ENCODE peak calls at places on chromosomes 3 and 15, in seven cellular contexts. I is brain microvascular endothelial cell, S is PC-3, G is upper lobe of right lung, X is epithelial cell of esophagus, O is GM12878, H is keratinocyte. B is an unnamed sample.

GRCh38 chr3:64272842-64273241 is 47.6 kb upstream of the PRICKLE2 start:
- DNase-seq in S (no peak), I (no peak), X (no peak), H (no peak), G (no peak), O (no peak), B (no peak)

GRCh38 chr3:187689984-187690383 is 12.4 kb downstream of the RTP2 start:
- DNase-seq in X (no peak), G (no peak), I (peak), S (no peak), H (no peak), O (no peak), B (no peak)

GRCh38 chr15:92123848-92124631 is 269.6 kb upstream of the ST8SIA2 start:
- DNase-seq in G (no peak), X (no peak), I (no peak), O (no peak), H (no peak), S (no peak), B (no peak)

GRCh38 chr3:30770387-30770786 is 124.1 kb downstream of the GADL1 start:
- DNase-seq in G (no peak), H (peak), S (peak), O (no peak), I (peak), X (peak), B (no peak)

GRCh38 chr3:69746119-69746518 is 6.9 kb downstream of the MITF start:
- DNase-seq in I (no peak), O (no peak), G (no peak), H (no peak), X (no peak), S (no peak), B (no peak)

GRCh38 chr3:58560771-58561311 is 16.4 kb downstream of the FAM107A start:
- DNase-seq in X (peak), H (peak), I (peak), S (peak), G (no peak), O (no peak), B (no peak)

GRCh38 chr3:125990253-125990970 is 21.4 kb downstream of the ROPN1B start:
- DNase-seq in H (peak), X (peak), G (peak), O (peak), I (peak), S (peak), B (peak)

GRCh38 chr3:166498439-166498838 is 661.2 kb upstream of the BCHE start:
- DNase-seq in O (no peak), H (no peak), X (peak), G (no peak), I (no peak), S (no peak), B (no peak)

GRCh38 chr3:42764115-42764514 is 8.9 kb downstream of the CCDC13 start:
- DNase-seq in H (no peak), I (no peak), X (no peak), S (peak), O (no peak), G (no peak), B (no peak)

GRCh38 chr3:109994853-109995252 is 657.5 kb upstream of the DPPA4 start:
- DNase-seq in G (no peak), I (no peak), X (peak), S (peak), H (no peak), O (no peak), B (no peak)

GRCh38 chr15:101652783-101653430 is 726 bp upstream of the TM2D3 start:
- DNase-seq in S (peak), O (no peak), I (peak), X (peak), H (no peak), G (no peak), B (no peak)

GRCh38 chr3:102182162-102182561 is 252.7 kb upstream of the ZPLD1 start:
- DNase-seq in I (peak), S (no peak), G (no peak), H (no peak), X (peak), O (no peak), B (no peak)

GRCh38 chr3:31029756-31030155 is 135.3 kb upstream of the GADL1 start:
- DNase-seq in G (no peak), O (no peak), S (no peak), H (no peak), I (no peak), X (no peak), B (no peak)

GRCh38 chr3:66047321-66048050 is 8.8 kb upstream of the MAGI1 start:
- DNase-seq in G (no peak), I (peak), H (no peak), O (no peak), X (no peak), S (no peak), B (no peak)

GRCh38 chr3:137572931-137573330 is 191.2 kb upstream of the SOX14 start:
- DNase-seq in I (no peak), O (no peak), G (no peak), H (no peak), X (no peak), S (no peak), B (no peak)

GRCh38 chr3:124895756-124896155 is 8.6 kb upstream of the ITGB5 start:
- DNase-seq in G (no peak), S (no peak), X (no peak), I (no peak), O (no peak), H (no peak), B (no peak)

GRCh38 chr15:76058714-76059319 is 968 bp upstream of the TMEM266 start:
- DNase-seq in X (peak), S (peak), H (no peak), I (no peak), G (no peak), O (peak), B (peak)

GRCh38 chr3:146131616-146132410 is 29.2 kb downstream of the PLOD2 start:
- DNase-seq in I (peak), G (no peak), O (no peak), S (peak), H (no peak), X (peak), B (no peak)

GRCh38 chr15:75361989-75362641 is 6.3 kb downstream of the MAN2C1 start:
- DNase-seq in G (no peak), X (no peak), H (no peak), I (no peak), O (no peak), S (no peak), B (no peak)

GRCh38 chr3:134874737-134875413 is 79.8 kb downstream of the EPHB1 start:
- DNase-seq in O (no peak), X (no peak), H (no peak), I (no peak), G (no peak), S (no peak), B (no peak)

GRCh38 chr3:133827136-133827535 is 21.5 kb downstream of the SRPRB start:
- DNase-seq in G (no peak), S (no peak), O (no peak), H (no peak), X (no peak), I (no peak), B (no peak)

GRCh38 chr15:87228460-87228859 is 1028.1 kb downstream of the NTRK3 start:
- DNase-seq in H (no peak), X (no peak), G (no peak), I (no peak), O (no peak), S (no peak), B (no peak)

GRCh38 chr3:126960604-126960995 is 22.3 kb upstream of the PLXNA1 start:
- DNase-seq in H (no peak), S (no peak), O (no peak), G (peak), I (no peak), X (no peak), B (no peak)

GRCh38 chr15:29126208-29126536 is 143.4 kb downstream of the NSMCE3 start:
- DNase-seq in X (no peak), S (no peak), O (no peak), I (no peak), G (no peak), H (no peak), B (no peak)

GRCh38 chr3:57026918-57027317 is 33.5 kb upstream of the SPATA12 start:
- DNase-seq in S (no peak), I (peak), X (peak), H (no peak), G (no peak), O (no peak), B (no peak)

GRCh38 chr3:115685097-115685496 is 61.8 kb downstream of the GAP43 start:
- DNase-seq in I (no peak), H (no peak), S (no peak), X (no peak), O (no peak), G (no peak), B (no peak)

GRCh38 chr3:38018296-38019266 is 10.9 kb downstream of the PLCD1 start:
- DNase-seq in H (no peak), S (no peak), O (no peak), G (peak), I (no peak), X (no peak), B (no peak)

GRCh38 chr15:101277038-101277822 is at the start of gene SELENOS:
- DNase-seq in I (peak), O (no peak), X (peak), G (peak), S (peak), H (no peak), B (no peak)

GRCh38 chr3:171976526-171976925 is 62.9 kb upstream of the FNDC3B start:
- DNase-seq in O (no peak), H (no peak), S (peak), I (peak), G (no peak), X (no peak), B (no peak)

GRCh38 chr3:113054552-113054951 is 63.8 kb downstream of the GTPBP8 start:
- DNase-seq in O (no peak), S (no peak), G (no peak), I (peak), X (peak), H (no peak), B (no peak)

GRCh38 chr3:170007031-170007663 is 30.6 kb upstream of the GPR160 start:
- DNase-seq in H (no peak), G (no peak), S (no peak), I (peak), O (peak), X (peak), B (peak)

GRCh38 chr15:86654501-86654900 is 574.8 kb downstream of the AGBL1 start:
- DNase-seq in H (no peak), I (no peak), G (no peak), X (no peak), O (no peak), S (no peak), B (no peak)

GRCh38 chr15:60390931-60391501 is 6.8 kb downstream of the ANXA2 start:
- DNase-seq in O (no peak), H (peak), G (no peak), X (peak), I (peak), S (peak), B (no peak)

GRCh38 chr3:142645236-142645793 is 49.1 kb downstream of the PLS1 start:
- DNase-seq in G (no peak), O (no peak), I (peak), H (peak), S (peak), X (peak), B (no peak)

GRCh38 chr3:108713801-108714200 is 43.4 kb downstream of the RETNLB start:
- DNase-seq in X (no peak), O (no peak), G (no peak), H (no peak), S (no peak), I (no peak), B (no peak)

GRCh38 chr3:149480326-149481017 is 6.0 kb downstream of the TM4SF4 start:
- DNase-seq in H (peak), O (peak), G (peak), X (peak), S (peak), I (peak), B (peak)

GRCh38 chr3:71245052-71245488 is 338.5 kb downstream of the FOXP1 start:
- DNase-seq in I (peak), H (no peak), O (no peak), S (peak), X (no peak), G (no peak), B (no peak)

GRCh38 chr3:184455991-184456390 is 76.1 kb downstream of the CHRD start:
- DNase-seq in O (no peak), S (no peak), H (no peak), I (no peak), G (no peak), X (no peak), B (no peak)

GRCh38 chr3:82103241-82103640 is 341.8 kb upstream of the GBE1 start:
- DNase-seq in O (no peak), G (no peak), H (no peak), X (no peak), I (no peak), S (no peak), B (no peak)

GRCh38 chr3:121878411-121878810 is 15.8 kb upstream of the SLC15A2 start:
- DNase-seq in X (no peak), H (no peak), O (no peak), S (no peak), I (no peak), G (no peak), B (no peak)

GRCh38 chr3:121885386-121885785 is 8.8 kb upstream of the SLC15A2 start:
- DNase-seq in O (no peak), H (no peak), S (no peak), G (no peak), X (no peak), I (no peak), B (no peak)

DNA sequence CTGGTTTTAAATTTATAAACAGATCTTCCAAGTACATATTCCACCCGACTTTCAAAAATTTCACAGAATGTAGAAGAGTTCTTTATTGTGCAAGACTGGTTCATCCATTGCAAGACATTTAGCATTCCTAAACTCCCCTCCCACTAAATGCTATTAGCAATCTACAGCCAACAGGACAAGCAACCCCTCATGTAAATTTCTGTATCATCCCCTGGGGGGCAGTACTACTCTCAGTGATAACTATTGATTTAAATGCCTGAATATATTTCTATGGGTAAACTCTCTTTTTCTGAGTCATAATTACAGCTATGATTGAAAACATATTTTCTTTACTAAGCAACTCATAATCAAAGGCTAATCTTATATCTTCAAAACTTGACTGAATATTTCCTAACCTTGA is 10.7 kb upstream of the SLC15A2 start:
- DNase-seq in X (peak), S (peak), O (no peak), I (peak), G (no peak), H (no peak), B (peak)
- TF ChIP-seq CTCF in X (peak), S (peak), O (peak), I (peak), G (peak), H (peak), B (peak)

DNA sequence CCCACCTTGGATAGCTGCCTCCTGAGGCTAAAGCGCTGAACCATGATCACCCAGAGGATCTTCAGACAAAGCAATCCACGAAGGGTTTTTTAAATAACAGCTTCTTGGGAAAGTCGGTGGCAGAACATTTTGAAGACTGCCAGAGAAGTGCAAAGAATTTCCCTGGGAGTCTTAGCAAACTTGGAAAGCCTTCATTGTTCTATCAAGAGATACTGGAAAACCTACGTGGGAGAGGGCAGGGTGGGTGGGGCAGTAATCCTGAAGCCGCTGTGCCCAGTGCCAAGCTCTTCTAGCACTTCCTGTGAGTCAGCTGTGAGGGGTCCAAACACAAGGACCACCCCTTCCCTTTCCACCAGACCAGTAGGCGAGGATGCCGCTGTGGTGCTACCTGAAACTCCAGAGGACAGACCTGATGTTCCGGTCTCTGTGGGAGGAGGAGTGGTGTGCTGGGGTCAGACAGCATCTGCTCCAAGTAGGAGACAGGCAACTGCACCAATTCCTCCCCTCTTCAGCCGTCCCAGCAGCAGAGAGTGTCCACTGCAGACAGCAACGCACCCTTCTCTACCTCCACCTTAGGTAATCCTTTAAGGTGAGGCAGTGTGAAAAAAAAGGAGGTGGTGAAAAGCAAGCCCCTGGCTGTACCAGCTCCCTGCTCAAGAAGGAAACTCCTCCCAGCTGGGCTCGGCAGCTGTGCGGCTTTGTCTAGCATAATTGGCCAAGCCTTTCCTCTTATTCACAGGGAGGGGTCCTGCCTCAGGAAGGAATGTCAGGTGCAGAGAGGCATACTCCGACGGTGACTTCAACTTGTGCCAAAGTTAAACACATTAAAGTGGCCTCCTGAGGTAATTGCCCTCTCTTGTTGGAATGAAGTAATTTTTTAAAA is 99.0 kb downstream of the TMCC1 start:
- DNase-seq in I (no peak), X (peak), G (peak), S (peak), O (no peak), H (peak), B (no peak)
- H3K4me3 ChIP-seq in I (peak), X (peak), G (peak), S (peak), O (no peak), H (peak), B (no peak)

GRCh38 chr3:4943553-4943952 is 35.7 kb upstream of the BHLHE40 start:
- DNase-seq in G (no peak), I (no peak), O (no peak), H (no peak), X (no peak), S (peak), B (no peak)
- TF ChIP-seq CTCF in G (peak), I (peak), O (peak), H (peak), X (peak), S (peak), B (peak)

GRCh38 chr3:129592362-129593150 is 13.9 kb downstream of the PLXND1 start:
- DNase-seq in S (no peak), X (no peak), G (peak), H (no peak), I (no peak), O (no peak), B (no peak)

GRCh38 chr3:129594907-129595390 is 11.5 kb downstream of the PLXND1 start:
- DNase-seq in H (no peak), X (no peak), S (no peak), I (no peak), O (no peak), G (no peak), B (no peak)

GRCh38 chr3:129593230-129593594 is 13.3 kb downstream of the PLXND1 start:
- DNase-seq in I (no peak), X (no peak), G (no peak), O (no peak), S (no peak), H (no peak), B (no peak)

GRCh38 chr3:129591932-129592331 is 14.5 kb downstream of the PLXND1 start:
- DNase-seq in S (no peak), H (no peak), G (no peak), I (no peak), O (no peak), X (no peak), B (no peak)

DNA sequence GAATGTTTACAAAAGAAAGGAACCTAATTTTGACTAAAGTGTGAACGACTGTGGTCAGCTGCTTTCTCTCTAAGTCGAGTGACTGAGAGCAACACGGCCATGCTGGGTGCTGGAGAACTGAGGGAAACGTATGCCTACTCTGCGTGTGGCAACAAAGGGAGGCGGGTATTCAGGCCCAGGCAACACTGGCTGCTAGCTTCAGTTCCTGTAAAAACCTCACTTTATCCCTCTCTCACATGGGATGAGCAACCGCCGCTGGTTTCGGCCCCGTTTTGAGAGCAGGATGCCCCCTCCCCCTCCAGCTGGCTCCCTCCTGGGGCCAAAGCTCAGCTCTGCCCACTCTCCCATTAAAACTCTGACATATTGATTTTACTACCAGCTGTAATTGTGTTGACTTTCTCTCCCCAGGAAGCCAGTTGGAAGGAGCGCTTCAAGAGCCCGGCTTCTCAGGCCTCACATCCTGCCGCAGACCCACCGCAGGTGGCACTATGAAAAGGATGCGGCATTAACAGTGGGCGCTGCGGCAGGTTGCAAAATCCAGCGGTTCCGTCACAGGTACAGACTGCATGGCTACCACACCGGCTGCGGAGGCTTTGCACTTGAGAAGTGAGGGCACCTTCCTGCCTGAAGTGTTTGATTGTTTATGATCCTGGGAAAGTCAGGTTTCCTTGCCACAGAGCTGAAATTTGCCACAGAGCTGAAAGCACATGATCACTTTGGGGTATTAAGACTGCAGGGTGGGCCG is 12.7 kb downstream of the PLXND1 start:
- DNase-seq in S (no peak), I (no peak), X (no peak), O (no peak), G (peak), H (no peak), B (no peak)
- H3K4me3 ChIP-seq in S (no peak), I (no peak), X (no peak), O (no peak), G (no peak), H (no peak), B (no peak)

DNA sequence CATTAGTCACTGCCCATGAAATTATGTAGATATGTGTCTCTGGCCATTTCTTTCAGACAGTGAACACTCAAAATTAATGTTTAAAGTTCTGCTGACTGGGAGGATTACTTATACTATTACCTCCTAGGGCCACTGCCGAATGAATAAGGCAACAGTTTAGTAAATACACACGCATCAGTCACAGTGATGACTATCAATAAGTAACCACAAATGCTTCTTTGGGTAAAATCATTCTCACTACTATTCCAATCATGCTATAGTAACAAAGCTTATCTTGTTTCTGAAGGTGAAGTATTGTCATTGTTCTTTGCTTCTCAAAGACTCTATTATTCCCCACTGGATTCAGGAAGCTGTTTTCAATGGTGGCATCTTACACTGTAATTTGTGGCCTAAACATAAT is 478.8 kb downstream of the EPHA3 start:
- DNase-seq in G (no peak), O (no peak), H (no peak), X (no peak), S (peak), I (no peak), B (no peak)
- TF ChIP-seq CTCF in G (no peak), O (no peak), H (no peak), X (no peak), S (no peak), I (no peak), B (no peak)

B was measured in GM12864.